ENCODE peak calls at places on chromosomes 3 and 15, in five cellular contexts. U is HFFc6, X is fibroblast of villous mesenchyme, P is NCI-H1436, J is SHP77 treated with DMSO at 0.1 percent for 48 hours. V is an unnamed sample.
A peak's percentile ranks its signal among the peaks of the same experiment; 100 is the strongest.

GRCh38 chr3:6367171-6367570 is 493.7 kb upstream of the GRM7 start:
- DNase-seq in P (no peak), X (no peak), J (no peak), U (no peak), V (no peak)

GRCh38 chr15:79970921-79971434 is at the start of gene BCL2A1:
- DNase-seq in P (no peak), J (no peak), U (peak; percentile 80), X (peak; percentile 58), V (peak; percentile 36)

GRCh38 chr3:169148448-169149348 is 514.8 kb downstream of the MECOM start:
- DNase-seq in U (no peak), J (no peak), P (no peak), X (no peak), V (no peak)

GRCh38 chr3:37997791-37998370 is 7.3 kb downstream of the VILL start:
- DNase-seq in X (no peak), P (no peak), J (no peak), U (no peak), V (no peak)

GRCh38 chr3:16203671-16204629 is 29.5 kb downstream of the GALNT15 start:
- DNase-seq in J (no peak), U (no peak), P (peak; percentile 27), X (no peak), V (no peak)

GRCh38 chr3:105513886-105514285 is 147.2 kb downstream of the ALCAM start:
- DNase-seq in X (no peak), P (no peak), J (no peak), U (peak; percentile 52), V (no peak)

GRCh38 chr3:184154909-184155643 is at the start of gene DVL3:
- DNase-seq in J (peak; percentile 29), P (peak; percentile 48), U (peak; percentile 33), X (peak; percentile 74), V (no peak)

GRCh38 chr3:21271606-21272016 is 479.4 kb downstream of the ZNF385D start:
- DNase-seq in J (no peak), X (no peak), P (no peak), U (no peak), V (no peak)

GRCh38 chr3:158269896-158270295 is 160.0 kb downstream of the RSRC1 start:
- DNase-seq in J (no peak), U (no peak), X (no peak), P (no peak), V (no peak)

GRCh38 chr15:73941044-73941443 is 14.8 kb downstream of the LOXL1 start:
- DNase-seq in P (no peak), J (no peak), U (peak; percentile 83), X (peak; percentile 76), V (peak; percentile 74)

GRCh38 chr3:186986811-186987210 is 56.5 kb downstream of the ST6GAL1 start:
- DNase-seq in P (no peak), J (no peak), U (no peak), X (no peak), V (no peak)

V was measured in fibroblast of the conjunctiva.